ENCODE peak calls at places on chromosomes 5 and 9, in eight cellular contexts. K is neural progenitor cell, E is mammary epithelial cell, Q is HCT116, V is lower lobe of right lung, I is upper lobe of right lung, D is ovary, U is IMR-90. J is an unnamed sample.

GRCh38 chr5:157431544-157432200 is 28.3 kb upstream of the NIPAL4 start:
- DNase-seq in I (no peak), K (peak; percentile 50), V (no peak), D (no peak), Q (peak; percentile 38), U (peak; percentile 69), E (peak; percentile 50), J (no peak)

GRCh38 chr9:106560540-106560939 is 302.4 kb upstream of the ZNF462 start:
- DNase-seq in K (no peak), D (no peak), V (no peak), Q (no peak), I (no peak), E (no peak), U (no peak), J (no peak)

GRCh38 chr5:123089572-123089970 is 530 bp downstream of the PRDM6 start:
- DNase-seq in K (peak; percentile 66), Q (no peak), I (no peak), D (peak; percentile 70), V (no peak), E (peak; percentile 40), U (peak; percentile 52), J (no peak)

GRCh38 chr5:98414938-98415337 is 358.5 kb upstream of the RGMB start:
- DNase-seq in E (peak; percentile 90), U (peak; percentile 95), I (no peak), K (no peak), Q (no peak), V (no peak), D (no peak), J (no peak)

GRCh38 chr9:3474821-3475220 is 51.0 kb downstream of the RFX3 start:
- DNase-seq in V (no peak), I (no peak), K (no peak), Q (no peak), E (no peak), U (no peak), D (no peak), J (no peak)

GRCh38 chr5:176648467-176649194 is 1.3 kb downstream of the TSPAN17 start:
- DNase-seq in U (no peak), I (peak; percentile 53), Q (no peak), E (no peak), K (no peak), D (no peak), V (no peak), J (no peak)

GRCh38 chr5:164332349-164333196 is 827.2 kb downstream of the MAT2B start:
- DNase-seq in Q (no peak), K (no peak), U (no peak), I (no peak), V (no peak), D (no peak), E (no peak), J (no peak)

GRCh38 chr5:177471610-177472356 is 1.7 kb downstream of the DBN1 start:
- DNase-seq in U (peak; percentile 65), E (no peak), I (peak; percentile 63), V (no peak), K (no peak), Q (no peak), D (peak; percentile 63), J (no peak)

GRCh38 chr9:115326461-115326860 is 208.5 kb upstream of the TNC start:
- DNase-seq in K (no peak), V (no peak), D (no peak), Q (no peak), E (no peak), U (no peak), I (no peak), J (no peak)

GRCh38 chr5:52476346-52476745 is 311.4 kb upstream of the ITGA1 start:
- DNase-seq in V (no peak), U (no peak), D (no peak), K (no peak), I (no peak), Q (no peak), E (no peak), J (no peak)

GRCh38 chr5:143931389-143931984 is 119.5 kb downstream of the HMHB1 start:
- DNase-seq in Q (no peak), U (no peak), D (no peak), I (no peak), V (no peak), E (no peak), K (peak; percentile 2), J (no peak)

GRCh38 chr5:22837803-22838202 is 15.3 kb downstream of the CDH12 start:
- DNase-seq in D (no peak), U (no peak), V (no peak), K (no peak), E (no peak), Q (no peak), I (no peak), J (no peak)

GRCh38 chr5:106121972-106122605 is 1548.6 kb downstream of the EFNA5 start:
- DNase-seq in U (peak; percentile 4), Q (peak; percentile 8), I (peak; percentile 66), V (no peak), E (peak; percentile 12), K (peak; percentile 22), D (no peak), J (no peak)

GRCh38 chr9:127825319-127826051 is 22.8 kb downstream of the FPGS start:
- DNase-seq in Q (no peak), U (no peak), V (peak; percentile 66), I (peak; percentile 78), K (peak; percentile 92), D (peak; percentile 72), E (no peak), J (no peak)
- H3K4me3 ChIP-seq in Q (no peak overlapping the region), U (no peak overlapping the region), V (no peak overlapping the region), I (no peak overlapping the region), K (peak overlapping the region; percentile 20), D (no peak overlapping the region), E (no peak overlapping the region), J (no peak overlapping the region)

GRCh38 chr9:21592063-21592338 is 109.9 kb upstream of the IFNE start:
- DNase-seq in U (no peak), V (no peak), Q (no peak), I (no peak), E (no peak), D (no peak), K (no peak), J (no peak)

GRCh38 chr9:21589344-21590056 is 107.4 kb upstream of the IFNE start:
- DNase-seq in K (no peak), E (no peak), I (no peak), U (no peak), Q (peak; percentile 60), V (no peak), D (no peak), J (no peak)

GRCh38 chr9:21585756-21586752 is 103.9 kb upstream of the IFNE start:
- DNase-seq in K (no peak), V (no peak), E (no peak), I (no peak), U (no peak), Q (no peak), D (no peak), J (no peak)

GRCh38 chr9:21591221-21592062 is 109.3 kb upstream of the IFNE start:
- DNase-seq in U (peak; percentile 99), I (no peak), K (peak; percentile 18), Q (peak; percentile 94), E (peak; percentile 97), V (no peak), D (no peak), J (no peak)

GRCh38 chr9:21590058-21590996 is 108.2 kb upstream of the IFNE start:
- DNase-seq in E (peak; percentile 12), I (no peak), D (no peak), Q (no peak), V (no peak), K (no peak), U (peak; percentile 48), J (no peak)
- H3K4me3 ChIP-seq in E (peak overlapping the region; percentile 39), I (no peak overlapping the region), D (no peak overlapping the region), Q (peak overlapping the region; percentile 51), V (no peak overlapping the region), K (no peak overlapping the region), U (no peak overlapping the region), J (no peak overlapping the region)

GRCh38 chr9:86795861-86796497 is 151.3 kb downstream of the GAS1 start:
- DNase-seq in V (no peak), Q (no peak), U (peak; percentile 83), K (peak; percentile 48), I (no peak), E (no peak), D (peak; percentile 69), J (no peak)

GRCh38 chr9:86796671-86797070 is 150.6 kb downstream of the GAS1 start:
- DNase-seq in U (no peak), D (no peak), I (no peak), Q (no peak), E (no peak), K (no peak), V (no peak), J (no peak)

GRCh38 chr9:86794356-86795046 is 152.8 kb downstream of the GAS1 start:
- DNase-seq in V (no peak), E (no peak), I (no peak), D (no peak), Q (no peak), K (no peak), U (peak; percentile 79), J (no peak)

GRCh38 chr9:86792136-86792535 is 155.2 kb downstream of the GAS1 start:
- DNase-seq in D (no peak), V (no peak), K (no peak), I (no peak), E (peak; percentile 88), Q (peak; percentile 38), U (peak; percentile 63), J (no peak)

DNA sequence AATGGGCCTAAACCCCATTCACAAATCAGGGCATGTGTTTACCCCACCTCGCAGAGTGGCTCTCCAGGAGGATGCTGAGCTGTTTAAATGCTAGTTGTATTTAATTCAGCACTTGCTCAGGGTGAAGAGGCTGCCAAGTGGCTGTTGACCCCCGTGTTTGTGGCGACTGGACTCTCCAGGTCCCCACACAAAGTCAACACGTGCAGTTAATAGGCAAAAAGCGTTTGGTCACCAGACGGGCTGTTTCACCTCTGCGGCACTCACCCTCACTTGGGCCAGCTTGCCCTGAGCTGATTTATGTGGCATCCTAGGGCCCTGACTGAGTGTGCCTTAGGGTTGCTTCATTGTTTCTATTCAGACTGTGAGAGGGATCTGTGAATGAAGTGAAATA is 152.3 kb downstream of the GAS1 start:
- DNase-seq in E (no peak), Q (no peak), I (peak; percentile 88), D (no peak), V (peak; percentile 90), K (peak; percentile 54), U (no peak), J (no peak)
- H3K4me3 ChIP-seq in E (no peak overlapping the region), Q (no peak overlapping the region), I (no peak overlapping the region), D (no peak overlapping the region), V (no peak overlapping the region), K (no peak overlapping the region), U (no peak overlapping the region), J (peak overlapping the region; percentile 17)

DNA sequence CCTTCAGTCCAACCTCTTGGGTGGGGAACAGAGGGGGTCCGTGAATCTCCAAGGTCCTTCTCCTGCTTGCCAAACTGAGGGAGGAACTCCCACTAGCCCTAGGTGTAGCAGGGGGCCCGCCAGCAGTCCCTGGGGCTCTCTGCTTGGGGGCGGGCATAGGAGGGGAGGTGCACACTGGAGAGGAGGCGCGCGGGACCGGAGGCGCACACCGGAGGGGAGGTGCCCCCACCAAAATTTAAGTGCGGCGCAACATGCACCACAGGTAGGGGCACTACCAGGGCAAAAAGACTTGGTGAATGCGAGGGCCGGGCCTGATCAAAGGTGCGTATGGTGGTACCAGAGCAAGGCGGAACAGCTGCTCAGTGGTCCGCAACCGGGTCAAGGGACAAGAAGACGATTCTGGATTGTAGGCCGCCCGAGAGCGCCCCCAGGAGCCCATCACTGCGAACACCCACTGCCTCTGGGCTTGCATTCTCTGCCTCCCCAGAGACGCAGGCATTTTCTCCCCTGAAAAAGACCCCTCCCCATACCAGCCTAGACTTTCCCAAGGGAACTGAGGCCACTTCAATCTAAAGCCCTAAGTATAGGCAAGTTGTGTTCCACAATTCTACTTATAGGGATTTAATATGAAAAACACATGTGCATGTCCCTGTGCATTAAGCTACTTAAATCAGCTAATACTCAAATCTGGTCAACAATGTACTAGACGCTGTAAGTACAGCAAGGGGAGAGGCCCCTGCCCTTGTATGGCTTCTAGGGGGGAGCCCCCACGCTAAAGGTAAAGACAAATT is 50.6 kb downstream of the TGFBI start:
- DNase-seq in I (no peak), Q (no peak), U (no peak), D (no peak), E (no peak), V (no peak), K (peak; percentile 39), J (no peak)
- H3K4me3 ChIP-seq in I (peak overlapping the region; percentile 49), Q (no peak overlapping the region), U (peak overlapping the region; percentile 41), D (no peak overlapping the region), E (no peak overlapping the region), V (peak overlapping the region; percentile 49), K (peak overlapping the region; percentile 45), J (peak overlapping the region; percentile 71)